ENCODE peak calls at places on chromosome 3, in four cellular contexts. E is A673, N is endodermal cell, Q is GM23248. L is an unnamed sample. For H3K36me3 and H3K9me3, the result is how much of the 10 kb centered on the place peaks cover.

GRCh38 chr3:107992976-107993684 is 97.7 kb downstream of the CD47 start:
- DNase-seq in E (peak), N (no peak), Q (peak), L (no peak)

GRCh38 chr3:127749787-127750225 is 72.5 kb downstream of the MGLL start:
- DNase-seq in E (peak), N (no peak), Q (no peak), L (no peak)

GRCh38 chr3:64355473-64355872 is 130.2 kb upstream of the PRICKLE2 start:
- DNase-seq in E (no peak), N (no peak), Q (peak), L (no peak)

GRCh38 chr3:56682458-56683121 is 475 bp downstream of the TASOR start:
- DNase-seq in E (peak), N (peak), Q (peak), L (peak)

GRCh38 chr3:193851941-193852674 is 259.1 kb downstream of the OPA1 start:
- DNase-seq in E (peak), N (peak), Q (no peak), L (no peak)

GRCh38 chr3:156599475-156599874 is 44.6 kb upstream of the SSR3 start:
- DNase-seq in E (no peak), N (peak), Q (no peak), L (no peak)

GRCh38 chr3:79598594-79598993 is 169.2 kb downstream of the ROBO1 start:
- DNase-seq in E (peak), N (peak), Q (no peak), L (no peak)

GRCh38 chr3:195007794-195008193 is 263.2 kb downstream of the XXYLT1 start:
- DNase-seq in E (no peak), N (peak), Q (no peak), L (no peak)

GRCh38 chr3:50364573-50365079 is 5.3 kb upstream of the TMEM115 start:
- DNase-seq in E (no peak), N (peak), Q (peak), L (no peak)

GRCh38 chr3:176696816-176697215 is 500.5 kb downstream of the TBL1XR1 start:
- DNase-seq in E (peak), N (peak), Q (no peak), L (no peak)

GRCh38 chr3:61723038-61723437 is 161.7 kb downstream of the PTPRG start:
- DNase-seq in E (no peak), N (no peak), Q (no peak), L (no peak)

GRCh38 chr3:171459942-171460225 is 321 bp downstream of the TNIK start:
- DNase-seq in E (no peak), N (peak), Q (no peak), L (no peak)

GRCh38 chr3:45095916-45096526 is 50.2 kb downstream of the CDCP1 start:
- DNase-seq in E (peak), N (no peak), Q (no peak), L (no peak)

GRCh38 chr3:190618349-190619030 is 104.6 kb downstream of the IL1RAP start:
- DNase-seq in E (no peak), N (no peak), Q (no peak), L (no peak)

DNA sequence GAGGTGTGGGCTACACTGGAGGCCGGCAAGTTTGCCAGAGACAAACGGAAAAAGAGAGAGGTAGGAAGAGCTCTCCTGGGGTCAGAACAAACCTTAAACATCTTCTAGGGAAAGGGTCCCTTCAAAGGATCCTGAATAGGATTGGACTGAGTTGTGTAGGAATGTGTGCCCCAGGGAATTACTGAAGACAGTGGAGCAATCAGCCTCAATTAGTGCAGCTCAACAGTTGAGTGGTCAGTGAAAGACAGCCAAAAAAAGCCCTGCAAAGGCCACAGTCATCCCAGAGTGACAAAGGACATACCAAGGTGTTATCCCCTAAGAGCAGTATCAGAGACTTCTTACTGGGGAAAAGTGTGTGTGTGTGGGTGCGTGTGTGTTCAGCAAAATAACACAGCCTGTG is 70.3 kb downstream of the NUP210 start:
- DNase-seq in E (no peak), N (no peak), Q (no peak), L (no peak)
- H3K36me3 ChIP-seq in E (under half), N (under half), Q (under half), L (under half)

DNA sequence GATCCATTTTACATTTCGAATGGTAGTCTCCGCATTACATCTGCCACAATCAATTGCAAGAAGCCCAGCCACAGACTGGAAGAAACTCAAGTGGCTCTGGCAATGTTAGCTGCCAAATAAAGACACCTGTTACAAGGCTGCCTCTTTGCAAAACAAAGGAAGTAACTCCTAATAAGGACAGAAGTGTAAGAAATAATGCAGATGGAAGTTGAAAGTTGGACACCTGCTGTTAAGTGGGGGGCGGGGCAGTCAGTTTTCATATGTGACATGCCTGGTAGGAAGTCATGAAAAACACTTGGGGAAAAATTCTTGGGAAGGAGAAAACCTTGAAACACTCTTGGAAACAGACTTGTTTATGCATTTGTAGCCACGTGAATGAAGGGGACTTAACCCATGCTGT is 54.1 kb upstream of the ATP2C1 start:
- DNase-seq in E (peak), N (peak), Q (no peak), L (no peak)
- H3K9me3 ChIP-seq in E (under half), N (under half), Q (under half), L (under half)

GRCh38 chr3:66406841-66407240 is 94.0 kb downstream of the LRIG1 start:
- DNase-seq in E (no peak), N (peak), Q (no peak), L (no peak)
- H3K36me3 ChIP-seq in E (under half), N (half or more), Q (under half), L (half or more)

GRCh38 chr3:78455737-78456136 is 1312.1 kb downstream of the ROBO1 start:
- DNase-seq in E (no peak), N (no peak), Q (no peak), L (no peak)
- H3K9me3 ChIP-seq in E (under half), N (under half), Q (under half), L (under half)

GRCh38 chr3:197833930-197834715 is 43.1 kb downstream of the LRCH3 start:
- DNase-seq in E (no peak), N (no peak), Q (no peak), L (no peak)

GRCh38 chr3:197829397-197830045 is 38.5 kb downstream of the LRCH3 start:
- DNase-seq in E (no peak), N (no peak), Q (no peak), L (no peak)

GRCh38 chr3:197830967-197831313 is 39.9 kb downstream of the LRCH3 start:
- DNase-seq in E (no peak), N (no peak), Q (no peak), L (no peak)

GRCh38 chr3:197835509-197835908 is 44.5 kb downstream of the LRCH3 start:
- DNase-seq in E (no peak), N (no peak), Q (no peak), L (no peak)

GRCh38 chr3:197830308-197830966 is 39.4 kb downstream of the LRCH3 start:
- DNase-seq in E (no peak), N (no peak), Q (no peak), L (no peak)
- H3K36me3 ChIP-seq in E (half or more), N (half or more), Q (half or more), L (half or more)

GRCh38 chr3:196388946-196389345 is 43.3 kb downstream of the UBXN7 start:
- DNase-seq in E (no peak), N (no peak), Q (no peak), L (no peak)
- H3K9me3 ChIP-seq in E (under half), N (under half), Q (under half), L (under half)

GRCh38 chr3:100093826-100094225 is 20.5 kb downstream of the FILIP1L start:
- DNase-seq in E (no peak), N (no peak), Q (peak), L (no peak)
- H3K36me3 ChIP-seq in E (under half), N (under half), Q (under half), L (under half)

DNA sequence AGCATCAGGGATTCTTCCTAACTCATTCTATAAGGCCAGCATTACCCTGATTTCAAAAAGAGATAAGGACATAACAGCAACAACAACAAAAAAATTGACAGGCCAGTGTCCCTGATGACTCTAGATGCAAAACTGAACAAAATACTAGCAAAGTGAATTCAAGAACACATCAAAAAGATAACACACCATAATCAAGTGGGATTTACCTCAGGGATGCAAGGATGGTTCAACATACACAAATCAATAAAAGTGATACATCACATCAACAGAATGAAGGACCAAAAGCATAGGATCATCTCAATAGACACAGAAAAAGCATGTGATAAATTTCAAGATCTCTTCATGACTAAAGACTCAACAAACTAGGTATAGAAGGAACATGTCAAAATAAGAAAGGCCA is 119.6 kb downstream of the STT3B start:
- DNase-seq in E (no peak), N (no peak), Q (no peak), L (no peak)
- H3K9me3 ChIP-seq in E (half or more), N (half or more), Q (under half), L (under half)

GRCh38 chr3:129562803-129563202 is 19.8 kb downstream of the H1-8 start:
- DNase-seq in E (no peak), N (no peak), Q (no peak), L (no peak)

GRCh38 chr3:129560269-129560787 is 17.4 kb downstream of the H1-8 start:
- DNase-seq in E (peak), N (no peak), Q (peak), L (peak)

GRCh38 chr3:129561619-129562248 is 18.8 kb downstream of the H1-8 start:
- DNase-seq in E (no peak), N (no peak), Q (no peak), L (no peak)

GRCh38 chr3:129559565-129560079 is 16.6 kb downstream of the H1-8 start:
- DNase-seq in E (no peak), N (no peak), Q (no peak), L (no peak)

DNA sequence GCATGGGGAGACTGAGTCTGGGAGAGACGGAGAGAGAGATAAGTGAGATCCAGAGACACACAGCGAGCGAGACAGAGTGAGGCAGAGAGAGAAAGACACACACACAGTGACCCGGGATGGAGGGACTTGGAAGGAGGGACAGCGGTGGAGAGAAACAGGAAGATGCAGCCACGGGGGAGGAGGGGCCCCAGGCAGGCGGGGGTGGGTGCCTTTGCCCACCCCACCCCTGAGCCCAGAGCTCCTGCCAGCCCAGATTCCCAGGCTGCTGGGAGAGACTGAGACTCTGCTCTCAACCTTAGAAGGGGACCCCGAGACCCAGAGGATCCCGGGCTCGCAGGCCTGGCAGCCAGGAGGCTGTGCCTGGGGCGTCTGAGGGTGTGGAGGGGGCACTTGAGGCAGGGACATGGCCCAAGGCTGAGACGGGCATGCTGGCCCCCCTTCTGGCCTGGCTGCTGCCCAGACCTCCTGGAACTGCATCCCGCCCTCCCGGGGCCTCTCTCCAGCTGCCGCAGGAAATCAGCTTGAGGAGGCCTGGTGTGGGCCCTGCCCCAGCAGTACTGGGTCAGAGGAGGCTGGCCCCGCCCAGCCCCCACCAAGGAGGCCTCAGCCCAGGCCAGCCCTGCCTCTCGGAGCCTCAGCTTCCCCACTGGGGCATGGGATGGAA is 18.1 kb downstream of the H1-8 start:
- DNase-seq in E (no peak), N (no peak), Q (peak), L (peak)
- H3K36me3 ChIP-seq in E (under half), N (under half), Q (under half), L (under half)

GRCh38 chr3:31654998-31655397 is 122.3 kb downstream of the STT3B start:
- DNase-seq in E (no peak), N (no peak), Q (no peak), L (no peak)
- H3K9me3 ChIP-seq in E (half or more), N (half or more), Q (under half), L (under half)